ENCODE peak calls at places on chromosomes 13 and 19, in seven cellular contexts. X, D, B, L, Q, C and J are unnamed samples.
A peak's percentile ranks its signal among the peaks of the same experiment; 100 is the strongest.

GRCh38 chr13:27868639-27869435 is 51.0 kb upstream of the PDX1 start:
- DNase-seq in L (no peak), C (no peak), Q (peak; percentile 48), X (no peak), D (no peak), B (no peak), J (peak; percentile 25)

GRCh38 chr19:1397838-1398237 is 3.5 kb downstream of the GAMT start:
- DNase-seq in C (no peak), X (no peak), L (no peak), Q (peak; percentile 24), B (no peak), D (no peak), J (no peak)

GRCh38 chr13:77000475-77000874 is 8.6 kb downstream of the CLN5 start:
- DNase-seq in L (no peak), D (no peak), X (no peak), C (no peak), Q (peak; percentile 31), B (no peak), J (peak; percentile 78)

GRCh38 chr19:14843587-14843986 is 5.1 kb downstream of the OR7A10 start:
- DNase-seq in L (no peak), B (peak; percentile 6), X (no peak), Q (no peak), D (no peak), C (no peak), J (no peak)

GRCh38 chr13:92823059-92823458 is 403.5 kb upstream of the GPC6 start:
- DNase-seq in D (no peak), X (no peak), B (no peak), C (no peak), Q (no peak), L (no peak), J (no peak)

GRCh38 chr13:26372747-26373146 is 118.8 kb downstream of the CDK8 start:
- DNase-seq in C (peak; percentile 52), B (no peak), Q (no peak), L (no peak), X (no peak), D (no peak), J (no peak)

GRCh38 chr19:43534811-43535761 is 2.1 kb downstream of the ZNF575 start:
- DNase-seq in D (peak; percentile 18), X (no peak), Q (peak; percentile 34), L (peak; percentile 76), C (no peak), B (peak; percentile 85), J (peak; percentile 64)

GRCh38 chr19:17755977-17756670 is 4.8 kb downstream of the FCHO1 start:
- DNase-seq in C (peak; percentile 41), D (peak; percentile 26), B (peak; percentile 95), L (no peak), X (no peak), Q (peak; percentile 54), J (peak; percentile 47)

GRCh38 chr19:8363803-8364771 is at the start of gene ANGPTL4:
- DNase-seq in X (no peak), D (peak; percentile 64), L (no peak), C (peak; percentile 38), B (peak; percentile 65), Q (peak; percentile 86), J (peak; percentile 92)

GRCh38 chr19:7833225-7834156 is 3.5 kb downstream of the EVI5L start:
- DNase-seq in B (peak; percentile 52), X (no peak), L (no peak), C (no peak), Q (no peak), D (no peak), J (peak; percentile 88)

GRCh38 chr13:101408154-101408553 is 8.2 kb downstream of the NALCN start:
- DNase-seq in C (no peak), X (no peak), B (no peak), D (no peak), Q (no peak), L (no peak), J (no peak)

GRCh38 chr13:78228940-78229339 is 310.3 kb upstream of the EDNRB start:
- DNase-seq in D (no peak), X (no peak), C (no peak), Q (no peak), L (no peak), B (no peak), J (peak; percentile 9)

GRCh38 chr13:38697628-38698333 is 10.9 kb downstream of the FREM2 start:
- DNase-seq in X (no peak), B (no peak), Q (peak; percentile 5), L (no peak), D (no peak), C (no peak), J (no peak)

GRCh38 chr19:2494447-2495129 is 18.7 kb downstream of the GADD45B start:
- DNase-seq in B (peak; percentile 64), L (no peak), X (no peak), D (peak; percentile 55), C (peak; percentile 28), Q (peak; percentile 48), J (peak; percentile 87)

GRCh38 chr13:42486711-42487198 is 87.2 kb upstream of the TNFSF11 start:
- DNase-seq in B (peak; percentile 19), D (no peak), Q (peak; percentile 55), X (peak; percentile 88), L (no peak), C (no peak), J (peak; percentile 73)

GRCh38 chr13:113098163-113098732 is 7.3 kb upstream of the F7 start:
- DNase-seq in C (no peak), X (no peak), Q (no peak), D (no peak), B (no peak), L (no peak), J (peak; percentile 27)